ENCODE peak calls at places on chromosomes 11 and 22, in five cellular contexts. One of them, this sample, is unnamed.

GRCh38 chr11:75893202-75893601 is 78.2 kb downstream of the UVRAG start:
- DNase-seq in stimulated activated CD8-positive, alpha-beta memory T cell treated with anti-CD3 and anti-CD28 coated beads, Interleukin-15, amount 100 ng/mL, for 4 hours: no peak
- DNase-seq in GM03348: no peak
- DNase-seq in heart left ventricle: no peak
- DNase-seq in NCI-H524: no peak
- DNase-seq in this sample: no peak

GRCh38 chr11:46977038-46977818 is 40.7 kb downstream of the CSTPP1 start:
- DNase-seq in GM03348: no peak
- DNase-seq in NCI-H524: no peak
- DNase-seq in stimulated activated CD8-positive, alpha-beta memory T cell treated with anti-CD3 and anti-CD28 coated beads, Interleukin-15, amount 100 ng/mL, for 4 hours: no peak
- DNase-seq in heart left ventricle: no peak
- DNase-seq in this sample: no peak

GRCh38 chr11:130478204-130478701 is 29.8 kb downstream of the ADAMTS15 start:
- DNase-seq in GM03348: peak
- DNase-seq in stimulated activated CD8-positive, alpha-beta memory T cell treated with anti-CD3 and anti-CD28 coated beads, Interleukin-15, amount 100 ng/mL, for 4 hours: no peak
- DNase-seq in heart left ventricle: peak
- DNase-seq in NCI-H524: no peak
- DNase-seq in this sample: no peak

GRCh38 chr11:34613462-34614183 is 7.3 kb upstream of the EHF start:
- DNase-seq in stimulated activated CD8-positive, alpha-beta memory T cell treated with anti-CD3 and anti-CD28 coated beads, Interleukin-15, amount 100 ng/mL, for 4 hours: no peak
- DNase-seq in GM03348: no peak
- DNase-seq in heart left ventricle: no peak
- DNase-seq in NCI-H524: no peak
- DNase-seq in this sample: no peak

GRCh38 chr11:81658722-81659121 is 1074.9 kb downstream of the FAM181B start:
- DNase-seq in stimulated activated CD8-positive, alpha-beta memory T cell treated with anti-CD3 and anti-CD28 coated beads, Interleukin-15, amount 100 ng/mL, for 4 hours: no peak
- DNase-seq in GM03348: no peak
- DNase-seq in heart left ventricle: no peak
- DNase-seq in NCI-H524: peak
- DNase-seq in this sample: peak

GRCh38 chr22:35337932-35338331 is 38.2 kb downstream of the TOM1 start:
- DNase-seq in stimulated activated CD8-positive, alpha-beta memory T cell treated with anti-CD3 and anti-CD28 coated beads, Interleukin-15, amount 100 ng/mL, for 4 hours: no peak
- DNase-seq in NCI-H524: peak
- DNase-seq in heart left ventricle: no peak
- DNase-seq in GM03348: no peak
- DNase-seq in this sample: peak

GRCh38 chr11:111635706-111636045 is 33.4 kb downstream of the SIK2 start:
- DNase-seq in NCI-H524: no peak
- DNase-seq in stimulated activated CD8-positive, alpha-beta memory T cell treated with anti-CD3 and anti-CD28 coated beads, Interleukin-15, amount 100 ng/mL, for 4 hours: no peak
- DNase-seq in heart left ventricle: peak
- DNase-seq in GM03348: peak
- DNase-seq in this sample: no peak

GRCh38 chr22:39097098-39098020 is at the start of gene APOBEC3H:
- DNase-seq in heart left ventricle: peak
- DNase-seq in stimulated activated CD8-positive, alpha-beta memory T cell treated with anti-CD3 and anti-CD28 coated beads, Interleukin-15, amount 100 ng/mL, for 4 hours: no peak
- DNase-seq in GM03348: no peak
- DNase-seq in NCI-H524: no peak
- DNase-seq in this sample: no peak

GRCh38 chr22:45952151-45952550 is 24.8 kb downstream of the WNT7B start:
- DNase-seq in heart left ventricle: no peak
- DNase-seq in NCI-H524: no peak
- DNase-seq in stimulated activated CD8-positive, alpha-beta memory T cell treated with anti-CD3 and anti-CD28 coated beads, Interleukin-15, amount 100 ng/mL, for 4 hours: no peak
- DNase-seq in GM03348: no peak
- DNase-seq in this sample: no peak

GRCh38 chr11:14625804-14626203 is 17.8 kb upstream of the PDE3B start:
- DNase-seq in GM03348: no peak
- DNase-seq in heart left ventricle: no peak
- DNase-seq in NCI-H524: no peak
- DNase-seq in stimulated activated CD8-positive, alpha-beta memory T cell treated with anti-CD3 and anti-CD28 coated beads, Interleukin-15, amount 100 ng/mL, for 4 hours: no peak
- DNase-seq in this sample: no peak

GRCh38 chr11:33689506-33689905 is 11.1 kb downstream of the C11orf91 start:
- DNase-seq in GM03348: no peak
- DNase-seq in stimulated activated CD8-positive, alpha-beta memory T cell treated with anti-CD3 and anti-CD28 coated beads, Interleukin-15, amount 100 ng/mL, for 4 hours: no peak
- DNase-seq in NCI-H524: no peak
- DNase-seq in heart left ventricle: no peak
- DNase-seq in this sample: no peak

GRCh38 chr11:82229346-82229745 is 504.3 kb downstream of the FAM181B start:
- DNase-seq in heart left ventricle: no peak
- DNase-seq in GM03348: no peak
- DNase-seq in NCI-H524: peak
- DNase-seq in stimulated activated CD8-positive, alpha-beta memory T cell treated with anti-CD3 and anti-CD28 coated beads, Interleukin-15, amount 100 ng/mL, for 4 hours: no peak
- DNase-seq in this sample: no peak

GRCh38 chr22:32752868-32753520 is 48.5 kb upstream of the TIMP3 start:
- DNase-seq in GM03348: no peak
- DNase-seq in NCI-H524: no peak
- DNase-seq in heart left ventricle: peak
- DNase-seq in stimulated activated CD8-positive, alpha-beta memory T cell treated with anti-CD3 and anti-CD28 coated beads, Interleukin-15, amount 100 ng/mL, for 4 hours: no peak
- DNase-seq in this sample: no peak

GRCh38 chr11:69136471-69136870 is 19.3 kb upstream of the SMIM38 start:
- DNase-seq in heart left ventricle: no peak
- DNase-seq in stimulated activated CD8-positive, alpha-beta memory T cell treated with anti-CD3 and anti-CD28 coated beads, Interleukin-15, amount 100 ng/mL, for 4 hours: no peak
- DNase-seq in GM03348: no peak
- DNase-seq in NCI-H524: no peak
- DNase-seq in this sample: no peak

GRCh38 chr11:44083433-44083832 is 12.0 kb upstream of the EXT2 start:
- DNase-seq in stimulated activated CD8-positive, alpha-beta memory T cell treated with anti-CD3 and anti-CD28 coated beads, Interleukin-15, amount 100 ng/mL, for 4 hours: no peak
- DNase-seq in GM03348: no peak
- DNase-seq in heart left ventricle: no peak
- DNase-seq in NCI-H524: no peak
- DNase-seq in this sample: no peak

GRCh38 chr22:47094861-47095330 is 332.4 kb downstream of the TBC1D22A start:
- DNase-seq in NCI-H524: no peak
- DNase-seq in GM03348: no peak
- DNase-seq in heart left ventricle: no peak
- DNase-seq in stimulated activated CD8-positive, alpha-beta memory T cell treated with anti-CD3 and anti-CD28 coated beads, Interleukin-15, amount 100 ng/mL, for 4 hours: no peak
- DNase-seq in this sample: no peak

GRCh38 chr22:42717197-42717967 is 3.3 kb downstream of the A4GALT start:
- DNase-seq in stimulated activated CD8-positive, alpha-beta memory T cell treated with anti-CD3 and anti-CD28 coated beads, Interleukin-15, amount 100 ng/mL, for 4 hours: no peak
- DNase-seq in heart left ventricle: no peak
- DNase-seq in GM03348: no peak
- DNase-seq in NCI-H524: peak
- DNase-seq in this sample: peak

GRCh38 chr11:70476669-70477068 is 78.3 kb downstream of the CTTN start:
- DNase-seq in stimulated activated CD8-positive, alpha-beta memory T cell treated with anti-CD3 and anti-CD28 coated beads, Interleukin-15, amount 100 ng/mL, for 4 hours: no peak
- DNase-seq in GM03348: no peak
- DNase-seq in NCI-H524: no peak
- DNase-seq in heart left ventricle: no peak
- DNase-seq in this sample: no peak

This sample was measured in WERI-Rb-1.